ENCODE peak calls at places on chromosomes 5 and 9, in four cellular contexts. One of them, this sample, is unnamed.

GRCh38 chr5:56311306-56311904 is 78.3 kb upstream of the ANKRD55 start:
- DNase-seq in upper lobe of right lung: no peak
- DNase-seq in COR-L47: no peak
- DNase-seq in hepatic stellate cell: no peak
- DNase-seq in this sample: no peak

GRCh38 chr5:146130440-146131045 is 25.2 kb upstream of the PLAC8L1 start:
- DNase-seq in COR-L47: peak; percentile 13
- DNase-seq in upper lobe of right lung: no peak
- DNase-seq in hepatic stellate cell: no peak
- DNase-seq in this sample: no peak

GRCh38 chr5:10460252-10460906 is 18.7 kb downstream of the ROPN1L start:
- DNase-seq in upper lobe of right lung: no peak
- DNase-seq in COR-L47: no peak
- DNase-seq in hepatic stellate cell: no peak
- DNase-seq in this sample: no peak

GRCh38 chr5:133714161-133714915 is 102.0 kb upstream of the FSTL4 start:
- DNase-seq in upper lobe of right lung: no peak
- DNase-seq in hepatic stellate cell: no peak
- DNase-seq in COR-L47: no peak
- DNase-seq in this sample: no peak

GRCh38 chr5:2614571-2614970 is 136.9 kb downstream of the IRX2 start:
- DNase-seq in upper lobe of right lung: no peak
- DNase-seq in COR-L47: no peak
- DNase-seq in hepatic stellate cell: no peak
- DNase-seq in this sample: no peak

GRCh38 chr9:4301971-4302427 is 2.1 kb upstream of the GLIS3 start:
- DNase-seq in upper lobe of right lung: no peak
- DNase-seq in hepatic stellate cell: peak; percentile 72
- DNase-seq in COR-L47: no peak
- DNase-seq in this sample: no peak

GRCh38 chr9:135479469-135480052 is at the start of gene PPP1R26:
- DNase-seq in hepatic stellate cell: no peak
- DNase-seq in upper lobe of right lung: peak; percentile 81
- DNase-seq in COR-L47: no peak
- DNase-seq in this sample: peak; percentile 60

GRCh38 chr9:99169086-99169485 is 52.7 kb downstream of the ALG2 start:
- DNase-seq in upper lobe of right lung: no peak
- DNase-seq in hepatic stellate cell: no peak
- DNase-seq in COR-L47: no peak
- DNase-seq in this sample: no peak

GRCh38 chr5:154446183-154447073 is 631 bp downstream of the SAP30L start:
- DNase-seq in COR-L47: no peak
- DNase-seq in hepatic stellate cell: peak; percentile 66
- DNase-seq in upper lobe of right lung: peak; percentile 78
- DNase-seq in this sample: peak; percentile 71

GRCh38 chr5:143536364-143536763 is 132.9 kb upstream of the NR3C1 start:
- DNase-seq in upper lobe of right lung: no peak
- DNase-seq in hepatic stellate cell: peak; percentile 77
- DNase-seq in COR-L47: no peak
- DNase-seq in this sample: no peak

GRCh38 chr9:85702881-85703280 is 38.9 kb downstream of the AGTPBP1 start:
- DNase-seq in upper lobe of right lung: no peak
- DNase-seq in COR-L47: no peak
- DNase-seq in hepatic stellate cell: no peak
- DNase-seq in this sample: no peak

GRCh38 chr9:93812410-93812668 is 142.8 kb downstream of the BARX1 start:
- DNase-seq in hepatic stellate cell: no peak
- DNase-seq in upper lobe of right lung: no peak
- DNase-seq in COR-L47: no peak
- DNase-seq in this sample: no peak

GRCh38 chr5:179191506-179192184 is 131.5 kb downstream of the ZNF354C start:
- DNase-seq in COR-L47: no peak
- DNase-seq in upper lobe of right lung: no peak
- DNase-seq in hepatic stellate cell: no peak
- DNase-seq in this sample: peak; percentile 30

GRCh38 chr9:126781186-126781585 is 23.7 kb upstream of the ZBTB43 start:
- DNase-seq in COR-L47: no peak
- DNase-seq in upper lobe of right lung: peak; percentile 32
- DNase-seq in hepatic stellate cell: no peak
- DNase-seq in this sample: no peak

GRCh38 chr5:60148356-60148755 is 254.8 kb upstream of the PDE4D start:
- DNase-seq in upper lobe of right lung: no peak
- DNase-seq in COR-L47: no peak
- DNase-seq in hepatic stellate cell: no peak
- DNase-seq in this sample: no peak

GRCh38 chr9:38319496-38320173 is 72.9 kb upstream of the ALDH1B1 start:
- DNase-seq in COR-L47: no peak
- DNase-seq in upper lobe of right lung: no peak
- DNase-seq in hepatic stellate cell: no peak
- DNase-seq in this sample: no peak

GRCh38 chr5:176810687-176811501 is 535 bp downstream of the UNC5A start:
- DNase-seq in COR-L47: peak; percentile 48
- DNase-seq in upper lobe of right lung: no peak
- DNase-seq in hepatic stellate cell: no peak
- DNase-seq in this sample: no peak

GRCh38 chr9:27431573-27431972 is 92.5 kb upstream of the IFNK start:
- DNase-seq in upper lobe of right lung: no peak
- DNase-seq in COR-L47: no peak
- DNase-seq in hepatic stellate cell: no peak
- DNase-seq in this sample: no peak

GRCh38 chr9:121350993-121351561 is 19.0 kb downstream of the STOM start:
- DNase-seq in COR-L47: peak; percentile 67
- DNase-seq in upper lobe of right lung: no peak
- DNase-seq in hepatic stellate cell: peak; percentile 41
- DNase-seq in this sample: peak; percentile 59

GRCh38 chr5:56910123-56910951 is 941 bp downstream of the SETD9 start:
- DNase-seq in upper lobe of right lung: peak; percentile 74
- DNase-seq in COR-L47: peak; percentile 62
- DNase-seq in hepatic stellate cell: peak; percentile 37
- DNase-seq in this sample: peak; percentile 63

GRCh38 chr9:6711403-6711802 is 46.4 kb upstream of the KDM4C start:
- DNase-seq in COR-L47: no peak
- DNase-seq in hepatic stellate cell: no peak
- DNase-seq in upper lobe of right lung: no peak
- DNase-seq in this sample: no peak

GRCh38 chr5:9382511-9382910 is 163.4 kb downstream of the SEMA5A start:
- DNase-seq in upper lobe of right lung: no peak
- DNase-seq in COR-L47: no peak
- DNase-seq in hepatic stellate cell: no peak
- DNase-seq in this sample: no peak

GRCh38 chr9:104738452-104738851 is 9.0 kb upstream of the NIPSNAP3A start:
- DNase-seq in hepatic stellate cell: no peak
- DNase-seq in COR-L47: no peak
- DNase-seq in upper lobe of right lung: no peak
- DNase-seq in this sample: no peak

GRCh38 chr9:33346564-33346963 is 55.8 kb downstream of the AQP7 start:
- DNase-seq in COR-L47: no peak
- DNase-seq in hepatic stellate cell: no peak
- DNase-seq in upper lobe of right lung: no peak
- DNase-seq in this sample: no peak

GRCh38 chr5:174378116-174378874 is 332.8 kb downstream of the NSG2 start:
- DNase-seq in COR-L47: no peak
- DNase-seq in hepatic stellate cell: no peak
- DNase-seq in upper lobe of right lung: no peak
- DNase-seq in this sample: no peak

GRCh38 chr9:20941177-20941690 is 90.2 kb downstream of the HACD4 start:
- DNase-seq in upper lobe of right lung: no peak
- DNase-seq in hepatic stellate cell: peak; percentile 24
- DNase-seq in COR-L47: peak; percentile 79
- DNase-seq in this sample: peak; percentile 63

GRCh38 chr5:108788142-108788541 is 40.4 kb downstream of the FER start:
- DNase-seq in upper lobe of right lung: peak; percentile 70
- DNase-seq in hepatic stellate cell: no peak
- DNase-seq in COR-L47: no peak
- DNase-seq in this sample: peak; percentile 55

GRCh38 chr5:6899215-6899614 is 186.0 kb downstream of the TENT4A start:
- DNase-seq in upper lobe of right lung: no peak
- DNase-seq in COR-L47: no peak
- DNase-seq in hepatic stellate cell: no peak
- DNase-seq in this sample: no peak

GRCh38 chr5:177403826-177404640 is 3.6 kb upstream of the PFN3 start:
- DNase-seq in COR-L47: peak; percentile 92
- DNase-seq in hepatic stellate cell: peak; percentile 93
- DNase-seq in upper lobe of right lung: peak; percentile 93
- DNase-seq in this sample: peak; percentile 94

GRCh38 chr5:91848453-91848852 is 465.3 kb upstream of the ARRDC3 start:
- DNase-seq in hepatic stellate cell: no peak
- DNase-seq in upper lobe of right lung: no peak
- DNase-seq in COR-L47: no peak
- DNase-seq in this sample: no peak

This sample was measured in lower lobe of right lung.